ENCODE peak calls at places on chromosomes 4 and X, in five cellular contexts. One of them, this sample, is unnamed.

GRCh38 chr4:41039312-41039711 is 175.0 kb downstream of the APBB2 start:
- DNase-seq in GM10248: no peak
- DNase-seq in GM04504: no peak
- DNase-seq in NT2/D1: no peak
- DNase-seq in AG09309: no peak
- DNase-seq in this sample: no peak

GRCh38 chr4:128653514-128654420 is 155.7 kb upstream of the JADE1 start:
- DNase-seq in GM10248: no peak
- DNase-seq in GM04504: no peak
- DNase-seq in NT2/D1: no peak
- DNase-seq in AG09309: no peak
- DNase-seq in this sample: peak; percentile 48

GRCh38 chrX:130184168-130184567 is 12.4 kb downstream of the RAB33A start:
- DNase-seq in GM10248: no peak
- DNase-seq in GM04504: no peak
- DNase-seq in NT2/D1: no peak
- DNase-seq in AG09309: no peak
- DNase-seq in this sample: no peak

GRCh38 chr4:147709999-147710398 is 21.9 kb upstream of the ARHGAP10 start:
- DNase-seq in GM10248: no peak
- DNase-seq in GM04504: no peak
- DNase-seq in NT2/D1: no peak
- DNase-seq in AG09309: no peak
- DNase-seq in this sample: no peak

GRCh38 chrX:49915352-49916222 is 6.8 kb upstream of the CLCN5 start:
- DNase-seq in GM10248: peak; percentile 33
- DNase-seq in GM04504: peak; percentile 16
- DNase-seq in NT2/D1: peak; percentile 23
- DNase-seq in AG09309: peak; percentile 28
- DNase-seq in this sample: peak; percentile 62

GRCh38 chrX:51847463-51847862 is 46.0 kb upstream of the MAGED1 start:
- DNase-seq in GM10248: no peak
- DNase-seq in GM04504: no peak
- DNase-seq in NT2/D1: no peak
- DNase-seq in AG09309: no peak
- DNase-seq in this sample: no peak

GRCh38 chr4:152540293-152540674 is 4.4 kb upstream of the FBXW7 start:
- DNase-seq in GM10248: no peak
- DNase-seq in GM04504: no peak
- DNase-seq in NT2/D1: no peak
- DNase-seq in AG09309: no peak
- DNase-seq in this sample: no peak

GRCh38 chr4:6308890-6309643 is 39.4 kb downstream of the WFS1 start:
- DNase-seq in GM10248: no peak
- DNase-seq in GM04504: no peak
- DNase-seq in NT2/D1: no peak
- DNase-seq in AG09309: no peak
- DNase-seq in this sample: no peak

GRCh38 chr4:55722132-55722531 is 86.0 kb upstream of the NMU start:
- DNase-seq in GM10248: no peak
- DNase-seq in GM04504: no peak
- DNase-seq in NT2/D1: no peak
- DNase-seq in AG09309: no peak
- DNase-seq in this sample: peak; percentile 50

GRCh38 chrX:139889760-139890159 is 43.1 kb downstream of the ATP11C start:
- DNase-seq in GM10248: no peak
- DNase-seq in GM04504: no peak
- DNase-seq in NT2/D1: no peak
- DNase-seq in AG09309: no peak
- DNase-seq in this sample: no peak

GRCh38 chr4:14701896-14702295 is 300.4 kb upstream of the CPEB2 start:
- DNase-seq in GM10248: no peak
- DNase-seq in GM04504: no peak
- DNase-seq in NT2/D1: no peak
- DNase-seq in AG09309: no peak
- DNase-seq in this sample: no peak

GRCh38 chrX:150405576-150405975 is 42.5 kb downstream of the MAMLD1 start:
- DNase-seq in GM10248: no peak
- DNase-seq in GM04504: no peak
- DNase-seq in NT2/D1: no peak
- DNase-seq in AG09309: no peak
- DNase-seq in this sample: no peak

GRCh38 chr4:95190751-95191436 is 357.9 kb downstream of the UNC5C start:
- DNase-seq in GM10248: no peak
- DNase-seq in GM04504: no peak
- DNase-seq in NT2/D1: no peak
- DNase-seq in AG09309: no peak
- DNase-seq in this sample: no peak

GRCh38 chr4:55363618-55364420 is 17.8 kb downstream of the SRD5A3 start:
- DNase-seq in GM10248: no peak
- DNase-seq in GM04504: no peak
- DNase-seq in NT2/D1: no peak
- DNase-seq in AG09309: no peak
- DNase-seq in this sample: no peak

GRCh38 chrX:109362101-109362500 is 119.8 kb downstream of the GUCY2F start:
- DNase-seq in GM10248: no peak
- DNase-seq in GM04504: no peak
- DNase-seq in NT2/D1: no peak
- DNase-seq in AG09309: no peak
- DNase-seq in this sample: no peak

GRCh38 chrX:47936224-47936939 is 67.4 kb downstream of the ZNF182 start:
- DNase-seq in GM10248: peak; percentile 12
- DNase-seq in GM04504: no peak
- DNase-seq in NT2/D1: no peak
- DNase-seq in AG09309: no peak
- DNase-seq in this sample: no peak

GRCh38 chr4:75547647-75548387 is 8.0 kb upstream of the ODAPH start:
- DNase-seq in GM10248: no peak
- DNase-seq in GM04504: no peak
- DNase-seq in NT2/D1: no peak
- DNase-seq in AG09309: no peak
- DNase-seq in this sample: no peak

GRCh38 chr4:92381640-92382039 is 77.9 kb downstream of the GRID2 start:
- DNase-seq in GM10248: no peak
- DNase-seq in GM04504: no peak
- DNase-seq in NT2/D1: no peak
- DNase-seq in AG09309: no peak
- DNase-seq in this sample: no peak

GRCh38 chr4:176896211-176896610 is 103.5 kb upstream of the VEGFC start:
- DNase-seq in GM10248: no peak
- DNase-seq in GM04504: no peak
- DNase-seq in NT2/D1: no peak
- DNase-seq in AG09309: no peak
- DNase-seq in this sample: no peak

GRCh38 chr4:111842336-111842735 is 302.9 kb upstream of the FAM241A start:
- DNase-seq in GM10248: no peak
- DNase-seq in GM04504: no peak
- DNase-seq in NT2/D1: no peak
- DNase-seq in AG09309: no peak
- DNase-seq in this sample: no peak

GRCh38 chr4:186255122-186255521 is 10.9 kb upstream of the F11 start:
- DNase-seq in GM10248: no peak
- DNase-seq in GM04504: no peak
- DNase-seq in NT2/D1: no peak
- DNase-seq in AG09309: no peak
- DNase-seq in this sample: no peak

GRCh38 chrX:77937291-77937690 is 26.8 kb downstream of the ATP7A start:
- DNase-seq in GM10248: no peak
- DNase-seq in GM04504: no peak
- DNase-seq in NT2/D1: no peak
- DNase-seq in AG09309: no peak
- DNase-seq in this sample: no peak

GRCh38 chr4:96675420-96675819 is 835.5 kb downstream of the PDHA2 start:
- DNase-seq in GM10248: no peak
- DNase-seq in GM04504: no peak
- DNase-seq in NT2/D1: no peak
- DNase-seq in AG09309: no peak
- DNase-seq in this sample: no peak

GRCh38 chr4:54683616-54684346 is 26.0 kb downstream of the KIT start:
- DNase-seq in GM10248: peak; percentile 43
- DNase-seq in GM04504: no peak
- DNase-seq in NT2/D1: no peak
- DNase-seq in AG09309: no peak
- DNase-seq in this sample: peak; percentile 13

GRCh38 chr4:176791591-176792347 is 953 bp downstream of the VEGFC start:
- DNase-seq in GM10248: peak; percentile 16
- DNase-seq in GM04504: no peak
- DNase-seq in NT2/D1: no peak
- DNase-seq in AG09309: no peak
- DNase-seq in this sample: no peak

GRCh38 chr4:38141808-38142500 is 181.8 kb downstream of the PTTG2 start:
- DNase-seq in GM10248: no peak
- DNase-seq in GM04504: no peak
- DNase-seq in NT2/D1: no peak
- DNase-seq in AG09309: no peak
- DNase-seq in this sample: no peak

GRCh38 chr4:106201373-106201772 is 114.6 kb downstream of the TBCK start:
- DNase-seq in GM10248: no peak
- DNase-seq in GM04504: no peak
- DNase-seq in NT2/D1: no peak
- DNase-seq in AG09309: no peak
- DNase-seq in this sample: peak; percentile 17

GRCh38 chr4:181752516-181752915 is 490.7 kb upstream of the TENM3 start:
- DNase-seq in GM10248: no peak
- DNase-seq in GM04504: no peak
- DNase-seq in NT2/D1: no peak
- DNase-seq in AG09309: no peak
- DNase-seq in this sample: no peak